ENCODE peak calls at places on chromosomes 5 and 9, in five cellular contexts. One of them, this sample, is unnamed.

GRCh38 chr5:38500861-38501260 is 55.6 kb downstream of the LIFR start:
- DNase-seq in cardiac muscle cell: peak
- DNase-seq in retinal pigment epithelial cell: peak
- DNase-seq in psoas muscle: no peak
- DNase-seq in CD8-positive, alpha-beta T cell: no peak
- DNase-seq in this sample: no peak

GRCh38 chr9:115850548-115851304 is 302.9 kb upstream of the PAPPA start:
- DNase-seq in cardiac muscle cell: peak
- DNase-seq in retinal pigment epithelial cell: no peak
- DNase-seq in psoas muscle: no peak
- DNase-seq in CD8-positive, alpha-beta T cell: no peak
- DNase-seq in this sample: peak

GRCh38 chr5:73969195-73970059 is 343.4 kb downstream of the ARHGEF28 start:
- DNase-seq in cardiac muscle cell: peak
- DNase-seq in retinal pigment epithelial cell: no peak
- DNase-seq in psoas muscle: no peak
- DNase-seq in CD8-positive, alpha-beta T cell: no peak
- DNase-seq in this sample: no peak

GRCh38 chr5:126917918-126918623 is 112.3 kb downstream of the MARCHF3 start:
- DNase-seq in cardiac muscle cell: peak
- DNase-seq in retinal pigment epithelial cell: peak
- DNase-seq in psoas muscle: no peak
- DNase-seq in CD8-positive, alpha-beta T cell: no peak
- DNase-seq in this sample: no peak

GRCh38 chr5:142747034-142747433 is 23.1 kb upstream of the ARHGAP26 start:
- DNase-seq in cardiac muscle cell: peak
- DNase-seq in retinal pigment epithelial cell: no peak
- DNase-seq in psoas muscle: no peak
- DNase-seq in CD8-positive, alpha-beta T cell: no peak
- DNase-seq in this sample: no peak

GRCh38 chr9:7408845-7409244 is 390.7 kb downstream of the DMAC1 start:
- DNase-seq in cardiac muscle cell: no peak
- DNase-seq in retinal pigment epithelial cell: no peak
- DNase-seq in psoas muscle: no peak
- DNase-seq in CD8-positive, alpha-beta T cell: no peak
- DNase-seq in this sample: no peak

GRCh38 chr5:155087036-155087435 is 73.5 kb downstream of the KIF4B start:
- DNase-seq in cardiac muscle cell: no peak
- DNase-seq in retinal pigment epithelial cell: no peak
- DNase-seq in psoas muscle: no peak
- DNase-seq in CD8-positive, alpha-beta T cell: no peak
- DNase-seq in this sample: no peak

GRCh38 chr5:22889714-22890113 is 36.6 kb upstream of the CDH12 start:
- DNase-seq in cardiac muscle cell: no peak
- DNase-seq in retinal pigment epithelial cell: no peak
- DNase-seq in psoas muscle: no peak
- DNase-seq in CD8-positive, alpha-beta T cell: no peak
- DNase-seq in this sample: no peak

GRCh38 chr9:68780735-68781134 is 75.7 kb downstream of the PIP5K1B start:
- DNase-seq in cardiac muscle cell: no peak
- DNase-seq in retinal pigment epithelial cell: no peak
- DNase-seq in psoas muscle: no peak
- DNase-seq in CD8-positive, alpha-beta T cell: no peak
- DNase-seq in this sample: no peak

GRCh38 chr5:15353086-15353645 is 146.8 kb upstream of the FBXL7 start:
- DNase-seq in cardiac muscle cell: no peak
- DNase-seq in retinal pigment epithelial cell: no peak
- DNase-seq in psoas muscle: no peak
- DNase-seq in CD8-positive, alpha-beta T cell: no peak
- DNase-seq in this sample: no peak

GRCh38 chr9:113309204-113309813 is 6.1 kb upstream of the RNF183 start:
- DNase-seq in cardiac muscle cell: peak
- DNase-seq in retinal pigment epithelial cell: peak
- DNase-seq in psoas muscle: no peak
- DNase-seq in CD8-positive, alpha-beta T cell: no peak
- DNase-seq in this sample: peak

GRCh38 chr5:174084691-174085154 is 39.2 kb downstream of the NSG2 start:
- DNase-seq in cardiac muscle cell: no peak
- DNase-seq in retinal pigment epithelial cell: no peak
- DNase-seq in psoas muscle: no peak
- DNase-seq in CD8-positive, alpha-beta T cell: no peak
- DNase-seq in this sample: no peak

GRCh38 chr9:133972041-133972970 is 19.8 kb downstream of the VAV2 start:
- DNase-seq in cardiac muscle cell: no peak
- DNase-seq in retinal pigment epithelial cell: no peak
- DNase-seq in psoas muscle: no peak
- DNase-seq in CD8-positive, alpha-beta T cell: no peak
- DNase-seq in this sample: no peak

GRCh38 chr5:39896706-39897105 is 471.9 kb upstream of the DAB2 start:
- DNase-seq in cardiac muscle cell: no peak
- DNase-seq in retinal pigment epithelial cell: no peak
- DNase-seq in psoas muscle: no peak
- DNase-seq in CD8-positive, alpha-beta T cell: no peak
- DNase-seq in this sample: no peak

GRCh38 chr5:148374693-148375360 is 8.9 kb upstream of the FBXO38 start:
- DNase-seq in cardiac muscle cell: peak
- DNase-seq in retinal pigment epithelial cell: peak
- DNase-seq in psoas muscle: no peak
- DNase-seq in CD8-positive, alpha-beta T cell: no peak
- DNase-seq in this sample: peak

GRCh38 chr5:80931423-80931822 is 28.7 kb upstream of the RASGRF2 start:
- DNase-seq in cardiac muscle cell: no peak
- DNase-seq in retinal pigment epithelial cell: no peak
- DNase-seq in psoas muscle: no peak
- DNase-seq in CD8-positive, alpha-beta T cell: no peak
- DNase-seq in this sample: no peak

DNA sequence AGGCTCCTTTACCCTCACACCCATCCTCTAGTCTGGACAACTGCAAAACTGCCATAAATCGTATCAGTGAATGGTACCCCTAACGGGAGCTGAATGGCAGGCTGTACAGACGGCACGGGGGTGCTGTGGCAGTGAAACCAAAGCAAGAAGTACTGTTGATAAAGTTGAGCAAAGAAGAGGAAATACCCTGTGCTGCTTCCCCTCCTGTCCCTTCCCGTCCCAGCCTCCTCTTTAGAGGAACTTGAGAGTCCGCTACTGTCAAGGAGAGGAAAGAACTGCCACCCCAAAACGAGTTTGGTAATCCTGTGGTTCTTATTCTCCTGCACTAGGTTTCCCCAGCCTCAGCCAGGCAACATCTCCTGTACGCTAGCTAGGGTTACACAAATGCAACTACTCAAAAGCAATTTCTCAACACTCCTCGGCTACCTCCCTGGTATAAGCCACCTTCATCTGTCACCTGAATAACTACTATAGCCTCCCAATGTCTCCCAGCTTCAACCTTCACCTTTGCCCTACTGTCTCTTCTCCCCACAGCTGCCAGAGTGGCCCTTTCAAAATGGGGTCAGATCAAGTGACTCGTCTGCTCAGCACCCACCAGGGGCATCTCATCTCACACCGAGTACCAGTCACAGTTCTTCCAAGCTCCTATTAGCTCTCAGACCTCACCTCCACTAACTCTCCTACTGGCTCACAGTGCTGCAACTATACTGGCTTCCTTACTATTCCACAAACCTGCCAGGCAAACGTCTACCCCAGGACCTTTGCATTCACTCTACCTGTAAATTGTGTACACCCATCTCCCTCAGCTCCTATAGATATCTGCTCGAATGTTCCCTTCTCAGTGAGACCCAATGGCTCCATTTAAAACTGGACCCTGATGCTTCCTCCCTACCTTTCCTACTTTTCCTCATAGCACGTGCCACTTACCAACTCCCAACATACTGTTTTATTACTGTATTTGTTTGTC is 4.1 kb downstream of the GLRX start:
- DNase-seq in cardiac muscle cell: no peak
- DNase-seq in retinal pigment epithelial cell: no peak
- DNase-seq in psoas muscle: no peak
- DNase-seq in CD8-positive, alpha-beta T cell: no peak
- DNase-seq in this sample: no peak
- H3K4me3 ChIP-seq in cardiac muscle cell: no peak
- H3K4me3 ChIP-seq in retinal pigment epithelial cell: no peak
- H3K4me3 ChIP-seq in psoas muscle: peak
- H3K4me3 ChIP-seq in CD8-positive, alpha-beta T cell: peak
- H3K4me3 ChIP-seq in this sample: no peak

GRCh38 chr5:132737982-132738770 is 830 bp upstream of the KIF3A start:
- DNase-seq in cardiac muscle cell: no peak
- DNase-seq in retinal pigment epithelial cell: no peak
- DNase-seq in psoas muscle: no peak
- DNase-seq in CD8-positive, alpha-beta T cell: no peak
- DNase-seq in this sample: no peak
- H3K4me3 ChIP-seq in cardiac muscle cell: no peak
- H3K4me3 ChIP-seq in retinal pigment epithelial cell: peak
- H3K4me3 ChIP-seq in psoas muscle: peak
- H3K4me3 ChIP-seq in CD8-positive, alpha-beta T cell: no peak
- H3K4me3 ChIP-seq in this sample: peak

GRCh38 chr9:95505072-95505471 is 11.7 kb downstream of the PTCH1 start:
- DNase-seq in cardiac muscle cell: no peak
- DNase-seq in retinal pigment epithelial cell: no peak
- DNase-seq in psoas muscle: no peak
- DNase-seq in CD8-positive, alpha-beta T cell: no peak
- DNase-seq in this sample: no peak
- H3K4me3 ChIP-seq in cardiac muscle cell: peak
- H3K4me3 ChIP-seq in retinal pigment epithelial cell: peak
- H3K4me3 ChIP-seq in psoas muscle: peak
- H3K4me3 ChIP-seq in CD8-positive, alpha-beta T cell: no peak
- H3K4me3 ChIP-seq in this sample: peak

GRCh38 chr9:136823136-136824046 is 15.6 kb downstream of the RABL6 start:
- DNase-seq in cardiac muscle cell: no peak
- DNase-seq in retinal pigment epithelial cell: no peak
- DNase-seq in psoas muscle: no peak
- DNase-seq in CD8-positive, alpha-beta T cell: no peak
- DNase-seq in this sample: no peak

GRCh38 chr9:136825295-136826187 is 16.7 kb upstream of the AJM1 start:
- DNase-seq in cardiac muscle cell: no peak
- DNase-seq in retinal pigment epithelial cell: no peak
- DNase-seq in psoas muscle: no peak
- DNase-seq in CD8-positive, alpha-beta T cell: no peak
- DNase-seq in this sample: no peak

GRCh38 chr9:136821333-136822031 is 13.7 kb downstream of the RABL6 start:
- DNase-seq in cardiac muscle cell: peak
- DNase-seq in retinal pigment epithelial cell: no peak
- DNase-seq in psoas muscle: no peak
- DNase-seq in CD8-positive, alpha-beta T cell: no peak
- DNase-seq in this sample: no peak

GRCh38 chr9:136824496-136825225 is 16.9 kb downstream of the RABL6 start:
- DNase-seq in cardiac muscle cell: no peak
- DNase-seq in retinal pigment epithelial cell: no peak
- DNase-seq in psoas muscle: no peak
- DNase-seq in CD8-positive, alpha-beta T cell: no peak
- DNase-seq in this sample: no peak

DNA sequence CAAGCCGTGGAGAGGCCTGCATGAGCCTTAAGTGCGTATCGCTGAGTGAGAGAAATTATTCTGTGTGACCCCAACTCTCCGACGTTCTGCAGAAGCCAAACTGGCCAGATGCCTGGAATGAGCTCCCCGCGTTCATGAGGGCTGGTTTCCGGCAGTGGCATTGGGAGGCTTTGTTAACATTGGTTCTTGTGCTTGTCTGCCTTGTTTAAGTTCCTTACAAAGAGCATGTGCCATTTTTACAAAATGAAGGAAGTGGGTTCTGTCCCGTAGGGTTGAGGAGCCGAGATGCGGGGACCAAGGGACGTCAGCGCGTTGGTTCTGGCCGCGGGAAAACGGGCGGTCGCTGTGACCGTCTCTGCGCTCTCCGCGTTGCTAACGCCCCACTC is 13.2 kb downstream of the RABL6 start:
- DNase-seq in cardiac muscle cell: peak
- DNase-seq in retinal pigment epithelial cell: no peak
- DNase-seq in psoas muscle: no peak
- DNase-seq in CD8-positive, alpha-beta T cell: no peak
- DNase-seq in this sample: no peak
- H3K4me3 ChIP-seq in cardiac muscle cell: peak
- H3K4me3 ChIP-seq in retinal pigment epithelial cell: no peak
- H3K4me3 ChIP-seq in psoas muscle: peak
- H3K4me3 ChIP-seq in CD8-positive, alpha-beta T cell: no peak
- H3K4me3 ChIP-seq in this sample: no peak

GRCh38 chr9:129568560-129569505 is 52.1 kb downstream of the C9orf50 start:
- DNase-seq in cardiac muscle cell: peak
- DNase-seq in retinal pigment epithelial cell: no peak
- DNase-seq in psoas muscle: peak
- DNase-seq in CD8-positive, alpha-beta T cell: no peak
- DNase-seq in this sample: no peak
- H3K4me3 ChIP-seq in cardiac muscle cell: peak
- H3K4me3 ChIP-seq in retinal pigment epithelial cell: peak
- H3K4me3 ChIP-seq in psoas muscle: peak
- H3K4me3 ChIP-seq in CD8-positive, alpha-beta T cell: peak
- H3K4me3 ChIP-seq in this sample: peak

GRCh38 chr5:57989378-57989777 is 470.5 kb downstream of the PLK2 start:
- DNase-seq in cardiac muscle cell: peak
- DNase-seq in retinal pigment epithelial cell: peak
- DNase-seq in psoas muscle: no peak
- DNase-seq in CD8-positive, alpha-beta T cell: no peak
- DNase-seq in this sample: no peak
- H3K4me3 ChIP-seq in cardiac muscle cell: no peak
- H3K4me3 ChIP-seq in retinal pigment epithelial cell: no peak
- H3K4me3 ChIP-seq in psoas muscle: no peak
- H3K4me3 ChIP-seq in CD8-positive, alpha-beta T cell: no peak
- H3K4me3 ChIP-seq in this sample: no peak

GRCh38 chr5:124182133-124182532 is 564.3 kb downstream of the ZNF608 start:
- DNase-seq in cardiac muscle cell: no peak
- DNase-seq in retinal pigment epithelial cell: no peak
- DNase-seq in psoas muscle: no peak
- DNase-seq in CD8-positive, alpha-beta T cell: no peak
- DNase-seq in this sample: no peak
- H3K4me3 ChIP-seq in cardiac muscle cell: no peak
- H3K4me3 ChIP-seq in retinal pigment epithelial cell: no peak
- H3K4me3 ChIP-seq in psoas muscle: no peak
- H3K4me3 ChIP-seq in CD8-positive, alpha-beta T cell: no peak
- H3K4me3 ChIP-seq in this sample: no peak

DNA sequence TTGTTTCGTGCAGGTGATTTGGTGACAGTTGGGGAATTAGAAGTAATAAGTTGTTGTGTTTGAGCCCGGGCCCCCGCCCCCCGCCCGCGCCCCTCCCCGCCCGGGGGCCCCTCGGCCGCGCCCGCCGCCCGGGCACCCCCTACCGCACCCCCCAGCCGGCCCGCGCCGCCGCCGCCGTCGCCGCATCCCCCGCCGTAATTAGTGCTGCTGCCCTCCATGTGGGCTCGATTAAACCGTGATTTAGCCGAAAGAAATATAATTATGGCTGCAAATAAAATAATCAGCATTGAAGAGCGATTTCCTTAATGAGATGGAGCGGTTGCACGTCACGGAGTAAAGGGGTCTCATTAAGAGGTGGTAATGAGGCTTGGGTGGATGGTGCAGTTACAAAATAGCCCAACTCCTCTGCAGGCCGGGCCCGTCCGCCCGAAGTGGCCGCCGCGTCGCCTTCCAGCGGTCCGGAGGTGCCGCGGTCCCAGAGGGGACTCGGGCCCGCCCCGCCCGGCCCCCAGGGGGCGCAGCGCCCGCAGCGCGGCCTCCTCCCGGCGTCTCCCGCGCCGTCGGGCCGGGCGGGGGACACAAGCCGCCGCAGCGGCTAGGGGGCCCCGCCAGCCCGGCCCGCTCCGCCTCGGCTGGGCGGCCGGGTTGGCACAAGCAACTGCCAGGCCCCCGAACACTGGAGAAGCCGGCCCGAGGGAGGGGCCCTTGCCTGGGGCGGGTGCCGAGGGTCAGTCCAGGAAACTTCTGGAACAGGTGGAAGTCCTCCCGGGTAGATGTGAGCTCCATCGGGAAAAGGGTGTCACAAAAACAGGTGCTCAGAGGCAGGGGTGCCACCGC is 6.9 kb upstream of the OTP start:
- DNase-seq in cardiac muscle cell: no peak
- DNase-seq in retinal pigment epithelial cell: no peak
- DNase-seq in psoas muscle: peak
- DNase-seq in CD8-positive, alpha-beta T cell: no peak
- DNase-seq in this sample: no peak
- H3K4me3 ChIP-seq in cardiac muscle cell: peak
- H3K4me3 ChIP-seq in retinal pigment epithelial cell: peak
- H3K4me3 ChIP-seq in psoas muscle: peak
- H3K4me3 ChIP-seq in CD8-positive, alpha-beta T cell: peak
- H3K4me3 ChIP-seq in this sample: peak